ENCODE peak calls at places on chromosomes 3 and 15, in ten cellular contexts. E is psoas muscle; U is left lung; D is NCI-H2029; J is dorsolateral prefrontal cortex; V is PC-3; W is kidney tubule cell; K is NCI-H1417; R is activated T-helper 1 cell treated with anti-CD3 and anti-CD28 coated beads, Interleukin-2, amount 50 U/mL, for 16 hours; F is left cardiac atrium. C is an unnamed sample.
A peak's percentile ranks its signal among the peaks of the same experiment; 100 is the strongest.

GRCh38 chr3:170745211-170745718 is 124.7 kb downstream of the RPL22L1 start:
- DNase-seq in E (no peak), U (no peak), D (no peak), J (no peak), V (peak; percentile 93), W (peak; percentile 93), K (no peak), R (no peak), F (no peak), C (no peak)

GRCh38 chr15:67319968-67320367 is 65.4 kb downstream of the IQCH start:
- DNase-seq in E (no peak), U (no peak), D (no peak), J (no peak), V (no peak), W (no peak), K (no peak), R (no peak), F (no peak), C (no peak)

GRCh38 chr3:23113455-23114171 is 89.5 kb upstream of the UBE2E2 start:
- DNase-seq in E (peak; percentile 16), U (no peak), D (no peak), J (no peak), V (peak; percentile 89), W (peak; percentile 35), K (no peak), R (no peak), F (no peak), C (no peak)

GRCh38 chr3:39718674-39719595 is 90.5 kb upstream of the MYRIP start:
- DNase-seq in E (no peak), U (no peak), D (no peak), J (no peak), V (no peak), W (peak; percentile 64), K (no peak), R (no peak), F (no peak), C (no peak)

GRCh38 chr3:31407665-31408064 is 125.1 kb upstream of the STT3B start:
- DNase-seq in E (no peak), U (no peak), D (no peak), J (no peak), V (no peak), W (no peak), K (no peak), R (no peak), F (no peak), C (no peak)

GRCh38 chr3:175234075-175234474 is 374.9 kb downstream of the NAALADL2 start:
- DNase-seq in E (no peak), U (no peak), D (no peak), J (no peak), V (no peak), W (no peak), K (no peak), R (no peak), F (no peak), C (no peak)

GRCh38 chr15:95799286-95800187 is 531.0 kb upstream of the NR2F2 start:
- DNase-seq in E (no peak), U (no peak), D (no peak), J (no peak), V (peak; percentile 89), W (peak; percentile 97), K (no peak), R (no peak), F (no peak), C (no peak)

GRCh38 chr15:50055333-50056278 is 63.4 kb downstream of the ATP8B4 start:
- DNase-seq in E (no peak), U (no peak), D (no peak), J (no peak), V (no peak), W (no peak), K (no peak), R (no peak), F (peak; percentile 22), C (no peak)

GRCh38 chr3:119206611-119207511 is 33.5 kb downstream of the UPK1B start:
- DNase-seq in E (no peak), U (no peak), D (no peak), J (no peak), V (peak; percentile 50), W (peak; percentile 30), K (no peak), R (no peak), F (peak; percentile 54), C (no peak)

GRCh38 chr3:155995525-155996370 is 124.6 kb upstream of the KCNAB1 start:
- DNase-seq in E (no peak), U (no peak), D (peak; percentile 16), J (no peak), V (peak; percentile 67), W (peak; percentile 43), K (peak; percentile 13), R (no peak), F (no peak), C (peak; percentile 41)

GRCh38 chr3:56783644-56784451 is 17.9 kb downstream of the ARHGEF3 start:
- DNase-seq in E (peak; percentile 23), U (peak; percentile 80), D (no peak), J (no peak), V (peak; percentile 97), W (peak; percentile 15), K (peak; percentile 10), R (peak; percentile 31), F (peak; percentile 56), C (no peak)

GRCh38 chr3:115517457-115518050 is 105.8 kb upstream of the GAP43 start:
- DNase-seq in E (no peak), U (no peak), D (no peak), J (no peak), V (no peak), W (peak; percentile 47), K (no peak), R (no peak), F (no peak), C (no peak)